ENCODE peak calls at places on chromosome 12, in eight cellular contexts. A is aorta; L is tibial nerve; O is thyroid gland; K is CD8-positive, alpha-beta T cell; J is neuronal stem cell; I is astrocyte; B is H1. S is an unnamed sample. For H3K36me3, the result is how much of the 10 kb centered on the place peaks cover.

GRCh38 chr12:105574056-105574715 is 243.7 kb downstream of the C12orf75 start:
- DNase-seq in A (no peak), L (no peak), O (peak), K (no peak), J (no peak), I (no peak), B (no peak), S (peak)

GRCh38 chr12:49092086-49092815 is 2.4 kb downstream of the DHH start:
- DNase-seq in A (peak), L (peak), O (peak), K (no peak), J (peak), I (no peak), B (peak), S (peak)

GRCh38 chr12:113050808-113051207 is 5.7 kb upstream of the DTX1 start:
- DNase-seq in A (no peak), L (no peak), O (no peak), K (no peak), J (no peak), I (no peak), B (no peak), S (no peak)

GRCh38 chr12:5817246-5817645 is 127.8 kb downstream of the ANO2 start:
- DNase-seq in A (no peak), L (no peak), O (no peak), K (no peak), J (no peak), I (no peak), B (no peak), S (no peak)

GRCh38 chr12:69154585-69155363 is 84.6 kb upstream of the CPSF6 start:
- DNase-seq in A (peak), L (peak), O (peak), K (peak), J (peak), I (peak), B (peak), S (peak)

GRCh38 chr12:8912910-8913309 is 1.4 kb upstream of the PHC1 start:
- DNase-seq in A (no peak), L (no peak), O (peak), K (no peak), J (no peak), I (no peak), B (no peak), S (peak)

GRCh38 chr12:121537814-121538698 is 42.8 kb downstream of the KDM2B start:
- DNase-seq in A (peak), L (no peak), O (peak), K (no peak), J (no peak), I (no peak), B (no peak), S (peak)

GRCh38 chr12:84912191-84913142 is at the start of gene SLC6A15:
- DNase-seq in A (peak), L (peak), O (peak), K (no peak), J (peak), I (peak), B (peak), S (peak)

GRCh38 chr12:52307836-52308806 is 13.1 kb downstream of the KRT83 start:
- DNase-seq in A (peak), L (no peak), O (peak), K (no peak), J (peak), I (peak), B (peak), S (peak)

GRCh38 chr12:88944403-88944802 is 364.1 kb upstream of the KITLG start:
- DNase-seq in A (no peak), L (no peak), O (no peak), K (no peak), J (no peak), I (peak), B (no peak), S (peak)

GRCh38 chr12:52395761-52396434 is 10.2 kb downstream of the KRT82 start:
- DNase-seq in A (peak), L (peak), O (no peak), K (no peak), J (no peak), I (no peak), B (peak), S (peak)

GRCh38 chr12:115726691-115727090 is 550.8 kb downstream of the MED13L start:
- DNase-seq in A (no peak), L (no peak), O (no peak), K (no peak), J (no peak), I (no peak), B (no peak), S (no peak)

GRCh38 chr12:130120012-130120805 is 42.1 kb upstream of the FZD10 start:
- DNase-seq in A (no peak), L (no peak), O (no peak), K (no peak), J (no peak), I (no peak), B (no peak), S (no peak)

GRCh38 chr12:3105690-3106479 is 28.7 kb downstream of the TSPAN9 start:
- DNase-seq in A (no peak), L (no peak), O (no peak), K (no peak), J (no peak), I (no peak), B (no peak), S (no peak)

GRCh38 chr12:6839482-6840201 is 1.1 kb upstream of the GNB3 start:
- DNase-seq in A (no peak), L (no peak), O (no peak), K (no peak), J (no peak), I (no peak), B (no peak), S (no peak)

GRCh38 chr12:66269757-66270383 is 32.4 kb upstream of the HELB start:
- DNase-seq in A (no peak), L (no peak), O (no peak), K (no peak), J (peak), I (peak), B (no peak), S (peak)

GRCh38 chr12:125079943-125080645 is 14.9 kb downstream of the AACS start:
- DNase-seq in A (peak), L (peak), O (no peak), K (no peak), J (no peak), I (no peak), B (no peak), S (peak)

GRCh38 chr12:52036587-52037171 is 14.6 kb upstream of the NR4A1 start:
- DNase-seq in A (peak), L (peak), O (peak), K (peak), J (no peak), I (peak), B (peak), S (peak)

GRCh38 chr12:109961201-109961600 is 35.0 kb downstream of the GIT2 start:
- DNase-seq in A (no peak), L (no peak), O (no peak), K (no peak), J (no peak), I (peak), B (no peak), S (no peak)

GRCh38 chr12:109959411-109960093 is 36.6 kb downstream of the GIT2 start:
- DNase-seq in A (no peak), L (no peak), O (no peak), K (no peak), J (no peak), I (no peak), B (no peak), S (no peak)

GRCh38 chr12:109963743-109964429 is 32.3 kb downstream of the GIT2 start:
- DNase-seq in A (no peak), L (no peak), O (no peak), K (no peak), J (no peak), I (peak), B (no peak), S (peak)

GRCh38 chr12:109962388-109962787 is 33.8 kb downstream of the GIT2 start:
- DNase-seq in A (no peak), L (no peak), O (no peak), K (no peak), J (no peak), I (no peak), B (no peak), S (peak)

DNA sequence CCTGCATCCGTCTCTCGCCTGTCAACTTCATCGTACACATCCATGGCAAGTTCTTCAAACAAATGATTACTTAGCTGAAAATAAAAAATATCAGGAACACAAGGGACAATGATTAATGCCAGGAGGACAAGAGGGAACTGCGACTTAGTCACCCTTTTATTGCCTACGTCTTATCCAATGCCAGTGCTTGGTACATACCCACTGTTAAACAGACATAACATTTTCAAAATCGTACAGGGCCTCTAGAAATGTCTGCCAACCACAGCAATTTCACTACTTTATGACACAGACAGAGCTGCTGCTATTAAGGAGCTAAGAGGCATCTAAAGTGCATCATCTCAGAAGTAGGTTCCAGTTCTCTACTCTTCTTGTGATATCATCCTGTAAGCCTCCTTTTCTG is 34.6 kb downstream of the GIT2 start:
- DNase-seq in A (no peak), L (no peak), O (no peak), K (no peak), J (no peak), I (peak), B (no peak), S (no peak)
- H3K36me3 ChIP-seq in A (under half), L (half or more), O (under half), K (half or more), J (half or more), I (under half), B (under half), S (half or more)

GRCh38 chr12:46770501-46771183 is 55.2 kb downstream of the SLC38A4 start:
- DNase-seq in A (no peak), L (no peak), O (no peak), K (no peak), J (peak), I (peak), B (no peak), S (peak)
- H3K36me3 ChIP-seq in A (under half), L (under half), O (under half), K (under half), J (under half), I (under half), B (under half), S (under half)

DNA sequence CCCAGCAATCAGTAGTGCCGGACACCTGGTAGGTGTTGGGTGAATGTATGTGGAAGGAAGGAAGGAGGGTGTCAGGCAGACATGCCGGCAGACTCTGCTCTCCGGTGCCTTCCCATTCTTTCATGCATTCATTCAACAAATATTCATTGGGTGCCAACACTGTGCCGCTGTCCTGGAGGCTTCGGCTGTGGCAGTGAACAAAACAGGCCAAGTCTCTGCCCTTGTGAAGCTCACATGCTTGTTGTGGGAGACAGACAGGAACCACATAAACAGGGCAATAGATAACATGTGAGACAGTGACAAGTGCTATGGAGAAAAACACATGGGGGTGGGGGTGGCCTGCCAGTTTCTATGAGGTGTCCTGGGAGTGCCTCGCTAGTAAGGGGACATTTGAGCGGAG is 56.5 kb upstream of the ATF1 start:
- DNase-seq in A (no peak), L (no peak), O (no peak), K (no peak), J (no peak), I (no peak), B (no peak), S (no peak)
- H3K36me3 ChIP-seq in A (under half), L (half or more), O (under half), K (under half), J (half or more), I (under half), B (under half), S (under half)

DNA sequence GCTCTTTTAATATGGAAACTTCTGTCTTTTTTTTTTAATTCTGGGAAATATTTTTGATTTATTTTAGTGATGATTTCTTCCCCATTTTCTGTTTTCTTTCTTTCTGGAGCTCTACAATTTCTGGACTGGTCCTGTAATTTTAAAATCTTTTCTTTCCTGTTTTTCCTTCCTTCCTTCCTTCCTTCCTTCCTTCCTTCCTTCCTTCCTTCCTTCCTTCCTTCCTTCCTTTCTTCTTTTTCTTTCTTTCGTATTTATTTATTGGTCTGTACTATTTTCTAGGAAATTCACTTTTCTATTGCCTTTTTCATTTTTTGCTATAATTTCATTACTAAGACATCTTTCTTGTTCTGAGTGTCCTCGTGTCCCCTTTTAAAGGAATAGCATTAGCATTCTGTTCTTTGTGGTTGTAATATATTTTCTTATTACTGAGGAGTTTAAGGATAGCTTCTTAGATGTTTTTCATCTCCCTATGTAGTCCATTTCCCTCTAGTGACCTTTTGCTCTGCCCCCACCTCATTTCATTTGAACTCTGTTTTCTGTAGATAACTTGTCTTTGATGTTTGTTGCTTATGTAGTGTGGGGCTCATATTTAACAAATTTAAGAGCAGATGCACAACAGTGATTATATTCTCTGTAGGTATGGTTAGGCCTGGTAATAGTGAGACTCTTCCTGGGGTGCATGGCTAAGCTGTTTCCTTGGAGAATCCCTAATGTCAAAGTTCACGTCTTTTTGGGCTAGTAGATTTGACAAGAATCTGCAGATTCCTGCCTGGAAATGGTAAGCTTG is 38.0 kb downstream of the TBC1D15 start:
- DNase-seq in A (no peak), L (no peak), O (no peak), K (no peak), J (no peak), I (no peak), B (no peak), S (no peak)
- H3K36me3 ChIP-seq in A (under half), L (half or more), O (under half), K (under half), J (under half), I (under half), B (under half), S (under half)

DNA sequence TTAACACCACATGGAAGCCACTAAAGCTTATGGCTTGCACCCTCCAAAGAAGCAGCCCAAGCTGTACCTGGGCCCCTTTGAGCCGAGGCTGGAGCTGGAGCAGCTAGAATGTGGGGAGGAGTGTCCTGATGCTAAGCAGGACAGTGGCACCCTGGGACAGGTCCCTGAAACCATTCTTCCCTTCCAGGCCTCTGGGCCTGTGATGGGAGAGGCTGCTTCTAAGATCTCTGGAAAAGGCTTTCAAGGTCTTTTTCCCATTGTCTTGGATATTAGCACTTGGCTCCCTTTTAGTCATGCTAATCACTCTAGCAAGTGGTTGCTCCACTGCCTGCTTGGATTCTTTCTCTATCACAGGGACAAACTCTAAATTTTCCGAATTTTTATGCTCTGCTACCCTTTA is 40.9 kb downstream of the OSBPL8 start:
- DNase-seq in A (no peak), L (no peak), O (no peak), K (no peak), J (no peak), I (no peak), B (no peak), S (no peak)
- H3K36me3 ChIP-seq in A (under half), L (under half), O (under half), K (under half), J (under half), I (under half), B (under half), S (under half)

GRCh38 chr12:48041591-48042423 is 37.5 kb upstream of the COL2A1 start:
- DNase-seq in A (no peak), L (no peak), O (no peak), K (no peak), J (no peak), I (no peak), B (no peak), S (no peak)

GRCh38 chr12:48043771-48044170 is 39.5 kb upstream of the COL2A1 start:
- DNase-seq in A (no peak), L (no peak), O (no peak), K (no peak), J (no peak), I (no peak), B (no peak), S (no peak)

GRCh38 chr12:48045061-48045846 is 41.0 kb upstream of the COL2A1 start:
- DNase-seq in A (no peak), L (no peak), O (no peak), K (no peak), J (no peak), I (no peak), B (no peak), S (no peak)

GRCh38 chr12:48045965-48046364 is 41.7 kb upstream of the COL2A1 start:
- DNase-seq in A (no peak), L (no peak), O (no peak), K (no peak), J (no peak), I (no peak), B (no peak), S (no peak)

GRCh38 chr12:48044396-48044795 is 40.1 kb upstream of the COL2A1 start:
- DNase-seq in A (no peak), L (no peak), O (no peak), K (no peak), J (no peak), I (no peak), B (no peak), S (no peak)
- H3K36me3 ChIP-seq in A (under half), L (half or more), O (under half), K (under half), J (half or more), I (under half), B (under half), S (under half)

GRCh38 chr12:57695770-57696432 is 2.0 kb downstream of the OS9 start:
- DNase-seq in A (no peak), L (no peak), O (no peak), K (no peak), J (no peak), I (no peak), B (no peak), S (no peak)

GRCh38 chr12:57698414-57698813 is 4.5 kb downstream of the OS9 start:
- DNase-seq in A (no peak), L (no peak), O (no peak), K (no peak), J (no peak), I (no peak), B (no peak), S (no peak)

GRCh38 chr12:57694459-57695019 is 607 bp downstream of the OS9 start:
- DNase-seq in A (no peak), L (no peak), O (peak), K (no peak), J (peak), I (no peak), B (no peak), S (peak)

GRCh38 chr12:57693659-57694458 is at the start of gene OS9:
- DNase-seq in A (peak), L (peak), O (peak), K (peak), J (peak), I (peak), B (peak), S (peak)

GRCh38 chr12:57697076-57697475 is 3.1 kb downstream of the OS9 start:
- DNase-seq in A (no peak), L (no peak), O (no peak), K (no peak), J (no peak), I (no peak), B (no peak), S (no peak)
- H3K36me3 ChIP-seq in A (under half), L (half or more), O (under half), K (under half), J (under half), I (under half), B (under half), S (under half)

GRCh38 chr12:109228664-109229063 is 80.4 kb downstream of the FOXN4 start:
- DNase-seq in A (no peak), L (no peak), O (no peak), K (no peak), J (no peak), I (no peak), B (no peak), S (no peak)
- H3K36me3 ChIP-seq in A (under half), L (half or more), O (half or more), K (under half), J (under half), I (under half), B (under half), S (half or more)

DNA sequence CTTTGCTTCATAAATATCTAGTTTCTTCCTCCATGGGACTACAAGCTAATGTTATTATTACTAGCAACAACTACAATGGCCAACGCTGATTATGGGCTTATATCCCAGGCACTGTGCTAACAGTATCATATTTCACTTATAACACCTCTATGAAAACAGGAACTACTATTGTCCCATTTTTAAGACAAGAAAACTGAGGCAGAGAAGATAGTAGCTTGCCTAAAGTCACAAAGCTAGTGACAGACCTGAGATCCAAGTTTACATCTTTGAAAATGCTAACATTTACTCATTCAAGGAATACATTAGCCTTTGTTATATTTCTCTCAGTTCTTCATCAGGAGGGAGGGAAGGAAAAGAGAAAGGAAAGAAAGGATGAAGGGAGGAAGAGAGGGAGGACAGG is 32.8 kb downstream of the GIT2 start:
- DNase-seq in A (no peak), L (no peak), O (no peak), K (no peak), J (no peak), I (no peak), B (no peak), S (no peak)
- H3K36me3 ChIP-seq in A (under half), L (half or more), O (under half), K (half or more), J (half or more), I (under half), B (under half), S (half or more)